ENCODE peak calls at places on chromosome 11, in eight cellular contexts. N is left lung, F is iPS-NIHi11, C is T1000, W is A549, P is ELF-1, D is iPS DF 6.9, X is T47D. H is an unnamed sample.

GRCh38 chr11:9601876-9602199 is 28.4 kb downstream of the WEE1 start:
- DNase-seq in W (no peak), P (no peak), F (no peak), X (no peak), D (no peak), C (no peak), N (no peak), H (no peak)

GRCh38 chr11:124762077-124762623 is at the start of gene ESAM:
- DNase-seq in N (peak), W (peak), X (peak), C (no peak), F (peak), D (no peak), P (no peak), H (no peak)

GRCh38 chr11:34111722-34112270 is 6.4 kb downstream of the NAT10 start:
- DNase-seq in X (no peak), F (no peak), N (no peak), C (no peak), W (no peak), P (no peak), D (no peak), H (no peak)

GRCh38 chr11:66426314-66426713 is 5.5 kb downstream of the NPAS4 start:
- DNase-seq in W (no peak), C (no peak), X (no peak), D (no peak), F (no peak), P (no peak), N (no peak), H (no peak)

GRCh38 chr11:26827567-26828037 is 105.7 kb upstream of the SLC5A12 start:
- DNase-seq in X (no peak), P (peak), W (no peak), C (no peak), F (no peak), N (no peak), D (no peak), H (no peak)

GRCh38 chr11:59728913-59729312 is 15.3 kb upstream of the OR10V1 start:
- DNase-seq in P (no peak), D (no peak), C (no peak), X (no peak), F (no peak), W (no peak), N (peak), H (no peak)

GRCh38 chr11:23727821-23728220 is 769.0 kb upstream of the LUZP2 start:
- DNase-seq in W (no peak), D (no peak), N (no peak), X (no peak), P (no peak), F (peak), C (no peak), H (no peak)

GRCh38 chr11:114280696-114281095 is 15.5 kb upstream of the NNMT start:
- DNase-seq in D (peak), N (peak), W (peak), X (peak), P (peak), C (peak), F (peak), H (no peak)

GRCh38 chr11:45298718-45299117 is 12.6 kb upstream of the SYT13 start:
- DNase-seq in W (no peak), C (no peak), F (peak), X (no peak), P (peak), D (no peak), N (no peak), H (no peak)

GRCh38 chr11:16356057-16356750 is at the start of gene SOX6:
- DNase-seq in C (no peak), W (no peak), X (no peak), N (no peak), D (no peak), F (peak), P (no peak), H (no peak)

GRCh38 chr11:13386567-13386966 is 76.5 kb downstream of the BTBD10 start:
- DNase-seq in W (no peak), F (no peak), X (no peak), P (no peak), N (no peak), D (no peak), C (no peak), H (no peak)

GRCh38 chr11:88167853-88168252 is 7.4 kb downstream of the RAB38 start:
- DNase-seq in F (no peak), P (no peak), N (no peak), D (no peak), C (no peak), X (no peak), W (no peak), H (no peak)